ENCODE peak calls at places on chromosome 19, in eight cellular contexts. Z, K, R, V, S, C, H and O are unnamed samples.
A peak's percentile ranks its signal among the peaks of the same experiment; 100 is the strongest.

GRCh38 chr19:43438291-43439162 is 23.8 kb downstream of the TEX101 start:
- DNase-seq in V (no peak), H (no peak), S (peak; percentile 86), C (no peak), K (no peak), R (no peak), Z (no peak), O (peak; percentile 79)

GRCh38 chr19:40510526-40511115 is 43.8 kb downstream of the SPTBN4 start:
- DNase-seq in S (no peak), K (no peak), H (no peak), R (no peak), Z (no peak), V (no peak), C (no peak), O (no peak)

GRCh38 chr19:11338569-11339253 is 746 bp downstream of the RAB3D start:
- DNase-seq in R (no peak), C (no peak), H (no peak), V (no peak), Z (no peak), K (no peak), S (no peak), O (no peak)

GRCh38 chr19:7862413-7862951 is 11.7 kb downstream of the PRR36 start:
- DNase-seq in H (peak; percentile 77), S (peak; percentile 70), R (no peak), Z (peak; percentile 57), K (peak; percentile 98), V (peak; percentile 65), C (peak; percentile 36), O (no peak)

GRCh38 chr19:38634757-38635482 is 12.5 kb upstream of the ACTN4 start:
- DNase-seq in H (peak; percentile 90), R (peak; percentile 84), V (peak; percentile 70), K (peak; percentile 81), S (peak; percentile 74), C (peak; percentile 42), Z (peak; percentile 78), O (peak; percentile 81)

GRCh38 chr19:42216653-42217521 is 590 bp downstream of the DEDD2 start:
- DNase-seq in V (peak; percentile 32), R (peak; percentile 78), H (peak; percentile 76), Z (no peak), S (peak; percentile 40), K (peak; percentile 63), C (peak; percentile 73), O (peak; percentile 55)

GRCh38 chr19:13920940-13921744 is 15.1 kb downstream of the CC2D1A start:
- DNase-seq in H (no peak), Z (no peak), V (no peak), C (peak; percentile 30), K (peak; percentile 47), R (no peak), S (peak; percentile 57), O (no peak)

GRCh38 chr19:29672933-29673336 is 7.7 kb downstream of the PLEKHF1 start:
- DNase-seq in Z (no peak), H (no peak), R (peak; percentile 58), K (no peak), S (no peak), V (peak; percentile 73), C (no peak), O (no peak)

GRCh38 chr19:47227347-47228167 is 3.4 kb downstream of the BBC3 start:
- DNase-seq in C (peak; percentile 38), S (peak; percentile 98), R (peak; percentile 96), H (peak; percentile 92), K (peak; percentile 99), Z (peak; percentile 96), V (no peak), O (peak; percentile 93)

GRCh38 chr19:33704271-33704670 is 82.5 kb downstream of the CHST8 start:
- DNase-seq in H (no peak), C (no peak), S (no peak), K (no peak), V (no peak), R (no peak), Z (no peak), O (no peak)

GRCh38 chr19:52542984-52543664 is 15.7 kb downstream of the ZNF808 start:
- DNase-seq in C (no peak), K (no peak), V (no peak), H (no peak), S (no peak), Z (no peak), R (no peak), O (no peak)

GRCh38 chr19:14112051-14112808 is 5.3 kb downstream of the PRKACA start:
- DNase-seq in C (no peak), Z (no peak), H (no peak), S (peak; percentile 43), R (no peak), V (no peak), K (no peak), O (no peak)

GRCh38 chr19:39115105-39115847 is 10.3 kb upstream of the PAK4 start:
- DNase-seq in V (no peak), Z (no peak), R (no peak), C (no peak), K (no peak), S (no peak), H (no peak), O (no peak)

GRCh38 chr19:41083516-41083915 is 4.7 kb upstream of the CYP2A13 start:
- DNase-seq in R (no peak), V (no peak), C (no peak), Z (no peak), K (no peak), S (no peak), H (no peak), O (no peak)

GRCh38 chr19:46133101-46133627 is 8.7 kb upstream of the IGFL3 start:
- DNase-seq in R (no peak), K (peak; percentile 88), Z (peak; percentile 71), H (no peak), V (no peak), C (no peak), S (peak; percentile 92), O (peak; percentile 41)

GRCh38 chr19:13459351-13459750 is 46.9 kb downstream of the CACNA1A start:
- DNase-seq in C (peak; percentile 61), V (no peak), R (no peak), H (no peak), S (no peak), Z (no peak), K (no peak), O (no peak)

GRCh38 chr19:30076101-30076551 is 134.1 kb downstream of the URI1 start:
- DNase-seq in H (no peak), C (no peak), K (peak; percentile 46), S (no peak), Z (no peak), V (no peak), R (peak; percentile 53), O (no peak)

GRCh38 chr19:14062558-14062855 is 631 bp upstream of the PALM3 start:
- DNase-seq in R (no peak), H (no peak), K (no peak), Z (no peak), S (no peak), V (no peak), C (no peak), O (no peak)